ENCODE peak calls at places on chromosomes 2 and 18, in five cellular contexts. Y is HCT116, O is OCI-LY7, Q is fibroblast of lung, E is left ventricle myocardium inferior. M is an unnamed sample. For H3K9me3, the result is how much of the 10 kb centered on the place peaks cover.

GRCh38 chr18:39414009-39414700 is 1848.6 kb upstream of the CELF4 start:
- DNase-seq in O (no peak), E (no peak), Q (peak), Y (peak), M (no peak)

GRCh38 chr2:240447331-240447730 is 11.9 kb downstream of the GPC1 start:
- DNase-seq in O (no peak), E (no peak), Y (no peak), Q (no peak), M (no peak)

GRCh38 chr2:27408601-27409320 is 630 bp downstream of the PPM1G start:
- DNase-seq in Q (no peak), E (peak), Y (no peak), O (peak), M (no peak)

GRCh38 chr2:28296243-28296642 is 96.4 kb upstream of the FOSL2 start:
- DNase-seq in Y (peak), O (no peak), E (no peak), Q (peak), M (no peak)

GRCh38 chr18:79889569-79889968 is 61.9 kb downstream of the SLC66A2 start:
- DNase-seq in Q (no peak), E (no peak), O (no peak), Y (no peak), M (no peak)

GRCh38 chr2:44324971-44325426 is 36.3 kb downstream of the PREPL start:
- DNase-seq in Q (peak), Y (no peak), O (no peak), E (peak), M (no peak)

GRCh38 chr2:130372833-130373807 is 17.3 kb downstream of the PTPN18 start:
- DNase-seq in O (peak), Y (no peak), Q (no peak), E (no peak), M (no peak)

GRCh38 chr18:58447342-58448190 is 181.3 kb downstream of the ALPK2 start:
- DNase-seq in Y (no peak), Q (peak), E (no peak), O (no peak), M (no peak)

GRCh38 chr18:49273201-49273880 is 187.1 kb downstream of the DYM start:
- DNase-seq in E (no peak), Q (no peak), Y (no peak), O (no peak), M (no peak)

GRCh38 chr2:9617749-9618148 is 13.0 kb downstream of the YWHAQ start:
- DNase-seq in Y (no peak), Q (peak), E (no peak), O (no peak), M (no peak)

GRCh38 chr2:231781798-231782726 is 980 bp upstream of the PDE6D start:
- DNase-seq in E (no peak), Q (peak), Y (peak), O (peak), M (no peak)

GRCh38 chr2:128442053-128442751 is 123.5 kb upstream of the HS6ST1 start:
- DNase-seq in O (no peak), Q (peak), Y (no peak), E (peak), M (no peak)

GRCh38 chr2:157264099-157264498 is 6.6 kb downstream of the GALNT5 start:
- DNase-seq in Q (peak), E (no peak), Y (no peak), O (no peak), M (no peak)

GRCh38 chr2:101820519-101820918 is 123.0 kb downstream of the MAP4K4 start:
- DNase-seq in Y (no peak), E (no peak), O (no peak), Q (peak), M (no peak)

GRCh38 chr2:228507231-228507824 is 325.8 kb upstream of the SPHKAP start:
- DNase-seq in Y (no peak), E (no peak), Q (no peak), O (no peak), M (no peak)

GRCh38 chr18:77522031-77522675 is 272.5 kb downstream of the GALR1 start:
- DNase-seq in Q (no peak), Y (no peak), E (no peak), O (no peak), M (no peak)

GRCh38 chr2:231191896-231192872 is 6.2 kb upstream of the ARMC9 start:
- DNase-seq in Q (peak), O (peak), Y (no peak), E (peak), M (no peak)

DNA sequence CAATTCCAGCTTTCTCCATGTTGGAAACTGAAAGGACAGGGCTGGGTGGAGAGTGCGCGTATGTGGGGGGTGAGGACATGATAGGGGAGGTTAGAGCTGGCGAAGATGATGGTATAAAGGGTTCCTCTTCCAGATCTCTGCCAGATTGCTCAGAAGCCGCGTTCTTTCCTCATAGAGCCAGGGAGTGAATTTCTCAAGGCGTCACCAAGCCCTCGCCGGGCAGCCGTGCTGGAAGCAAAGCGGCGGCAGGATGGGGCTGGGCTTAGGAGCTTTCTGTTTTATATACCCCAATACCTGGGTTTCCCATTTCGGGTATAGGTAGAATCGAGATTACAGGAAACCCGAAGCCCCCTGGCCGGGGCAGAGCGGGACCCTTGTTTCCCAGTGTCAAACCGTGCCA is 43.8 kb downstream of the DDX18 start:
- DNase-seq in Y (no peak), Q (no peak), E (no peak), O (no peak), M (no peak)
- H3K4me3 ChIP-seq in Y (no peak), Q (no peak), E (no peak), O (no peak), M (no peak)

DNA sequence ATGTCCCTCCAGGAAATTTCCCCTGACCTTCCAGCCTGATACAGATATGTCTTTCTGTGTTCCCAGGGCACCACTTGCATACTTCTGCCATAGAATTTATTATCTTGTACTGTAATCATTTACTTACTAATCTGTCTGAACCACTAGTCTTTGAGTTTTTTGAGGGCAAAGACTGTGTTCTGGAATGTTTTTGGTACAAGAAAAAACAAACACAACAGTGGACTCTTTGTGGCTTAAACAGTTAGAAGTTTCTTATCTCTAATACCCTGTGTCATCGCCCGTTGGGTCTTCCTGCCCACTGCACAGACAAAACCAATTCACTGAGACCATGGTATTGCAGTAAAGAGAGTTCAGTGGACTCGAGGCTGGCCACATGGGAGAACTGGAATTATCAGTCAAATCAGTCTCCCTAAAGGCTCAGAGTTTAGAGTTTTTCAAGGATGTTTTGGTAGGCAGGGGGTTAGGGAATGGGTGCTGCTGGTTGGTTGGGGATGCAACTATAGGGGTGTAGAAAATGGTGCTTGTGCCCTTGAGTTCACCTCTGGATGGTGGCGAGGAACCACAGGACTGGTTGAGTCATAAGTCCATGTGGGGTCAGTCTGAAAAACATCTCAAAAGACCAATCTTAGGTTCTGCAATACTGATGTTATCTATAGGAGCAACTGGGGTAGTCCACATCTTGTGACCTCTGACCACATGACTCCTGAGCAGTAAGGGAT is 20.3 kb downstream of the RALB start:
- DNase-seq in Y (no peak), E (no peak), Q (no peak), O (no peak), M (no peak)
- H3K9me3 ChIP-seq in Y (under half), E (under half), Q (under half), O (under half), M (under half)

GRCh38 chr18:26544459-26544858 is 3.9 kb downstream of the KCTD1 start:
- DNase-seq in Q (no peak), E (no peak), Y (no peak), O (no peak), M (no peak)

GRCh38 chr18:26545335-26545734 is 3.0 kb downstream of the KCTD1 start:
- DNase-seq in O (no peak), Q (no peak), Y (no peak), E (no peak), M (no peak)

GRCh38 chr18:26546170-26546874 is 2.0 kb downstream of the KCTD1 start:
- DNase-seq in E (no peak), Y (no peak), O (no peak), Q (peak), M (no peak)

GRCh38 chr18:26546875-26547301 is 1.5 kb downstream of the KCTD1 start:
- DNase-seq in Q (no peak), O (no peak), Y (no peak), E (no peak), M (no peak)

DNA sequence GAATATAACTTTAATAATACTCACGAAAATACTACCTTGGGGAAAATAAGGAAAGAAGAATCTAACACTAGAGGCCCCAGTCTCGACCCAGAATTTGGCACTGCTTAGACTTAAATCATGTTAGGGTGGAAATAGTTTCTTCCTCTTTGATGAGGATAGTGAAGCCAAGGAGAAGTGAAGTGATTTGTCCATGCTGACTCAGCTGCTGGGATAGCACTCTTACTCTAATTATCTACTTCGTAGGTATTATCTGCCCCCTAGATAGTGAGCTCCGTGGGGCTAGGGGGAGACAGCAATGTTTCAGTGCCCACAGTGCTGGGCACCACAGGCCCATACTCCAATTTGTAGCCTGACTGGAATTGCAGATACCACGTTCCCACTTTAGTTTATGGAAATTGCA is 2.6 kb downstream of the KCTD1 start:
- DNase-seq in E (no peak), Q (no peak), Y (no peak), O (no peak), M (no peak)
- H3K27ac ChIP-seq in E (no peak), Q (no peak), Y (no peak), O (no peak), M (no peak)

GRCh38 chr2:151729837-151730236 is 4.4 kb downstream of the NEB start:
- DNase-seq in Y (no peak), O (no peak), E (no peak), Q (no peak), M (no peak)

GRCh38 chr2:151728736-151729415 is 5.4 kb downstream of the NEB start:
- DNase-seq in Q (no peak), E (no peak), Y (no peak), O (no peak), M (no peak)

GRCh38 chr2:151727593-151728552 is 6.4 kb downstream of the NEB start:
- DNase-seq in O (no peak), E (no peak), Y (no peak), Q (no peak), M (no peak)

GRCh38 chr2:151729416-151729811 is 4.9 kb downstream of the NEB start:
- DNase-seq in Y (no peak), E (no peak), O (no peak), Q (no peak), M (no peak)

DNA sequence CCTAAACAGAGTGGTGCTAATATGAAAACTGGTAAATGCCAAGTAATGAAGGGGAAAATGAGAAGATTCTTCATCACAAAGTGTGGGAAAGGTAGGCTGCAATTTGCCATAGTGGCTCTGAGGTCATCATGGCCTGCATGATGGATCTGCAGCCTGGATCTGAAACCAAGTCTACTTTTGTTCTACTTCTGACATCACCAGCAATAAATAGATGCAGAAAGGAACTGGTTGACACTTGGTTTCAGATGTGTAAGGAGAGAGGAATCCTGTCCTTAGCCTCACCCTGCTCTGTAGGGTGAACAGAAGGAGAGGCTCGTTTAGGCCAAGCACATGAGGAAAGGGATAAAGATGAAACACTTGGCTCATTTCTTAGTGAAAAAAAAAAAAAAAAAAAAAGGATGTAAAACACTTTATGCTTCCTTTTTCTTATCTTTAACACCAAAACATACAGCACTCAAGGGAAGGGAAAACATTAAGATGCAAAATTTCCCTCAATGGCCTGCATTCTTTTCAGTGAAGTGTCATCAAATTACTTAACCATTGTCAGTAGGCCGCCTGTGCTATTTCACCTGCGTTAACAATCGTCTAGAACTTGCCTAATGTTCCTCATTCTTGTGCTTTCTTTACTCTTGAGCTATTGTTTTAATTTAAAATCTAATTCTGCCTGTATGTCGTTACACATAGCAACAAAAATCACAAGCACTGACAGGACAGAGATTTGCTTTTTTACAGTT is 3.9 kb downstream of the NEB start:
- DNase-seq in E (no peak), Q (peak), Y (no peak), O (no peak), M (no peak)
- H3K4me3 ChIP-seq in E (no peak), Q (no peak), Y (no peak), O (no peak), M (no peak)

GRCh38 chr2:224734949-224735348 is 18.8 kb upstream of the CCDC195 start:
- DNase-seq in E (no peak), Y (no peak), Q (no peak), O (no peak), M (no peak)

GRCh38 chr2:224723606-224724217 is 7.5 kb upstream of the CCDC195 start:
- DNase-seq in O (no peak), Q (no peak), Y (no peak), E (no peak), M (no peak)

DNA sequence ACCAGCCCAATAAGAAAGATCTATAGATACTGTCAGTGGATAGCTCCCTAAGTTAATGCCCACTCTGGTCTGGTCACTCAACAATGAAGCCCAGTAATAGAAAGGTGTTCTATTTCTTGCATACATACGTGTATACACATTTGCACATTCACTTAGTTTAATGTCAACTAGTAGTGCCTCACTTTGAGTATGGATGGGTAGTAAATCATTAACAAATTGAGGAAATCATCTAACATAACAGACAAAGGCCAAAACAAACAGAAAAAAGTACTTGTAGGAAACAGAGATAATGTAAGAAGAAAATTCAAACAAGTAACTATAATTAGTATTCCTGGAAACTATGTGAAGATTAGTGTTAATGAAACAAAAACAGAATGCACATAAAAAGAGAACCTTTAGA is 13.3 kb upstream of the CCDC195 start:
- DNase-seq in O (no peak), Y (no peak), Q (no peak), E (no peak), M (no peak)
- H3K9me3 ChIP-seq in O (under half), Y (under half), Q (under half), E (under half), M (under half)

DNA sequence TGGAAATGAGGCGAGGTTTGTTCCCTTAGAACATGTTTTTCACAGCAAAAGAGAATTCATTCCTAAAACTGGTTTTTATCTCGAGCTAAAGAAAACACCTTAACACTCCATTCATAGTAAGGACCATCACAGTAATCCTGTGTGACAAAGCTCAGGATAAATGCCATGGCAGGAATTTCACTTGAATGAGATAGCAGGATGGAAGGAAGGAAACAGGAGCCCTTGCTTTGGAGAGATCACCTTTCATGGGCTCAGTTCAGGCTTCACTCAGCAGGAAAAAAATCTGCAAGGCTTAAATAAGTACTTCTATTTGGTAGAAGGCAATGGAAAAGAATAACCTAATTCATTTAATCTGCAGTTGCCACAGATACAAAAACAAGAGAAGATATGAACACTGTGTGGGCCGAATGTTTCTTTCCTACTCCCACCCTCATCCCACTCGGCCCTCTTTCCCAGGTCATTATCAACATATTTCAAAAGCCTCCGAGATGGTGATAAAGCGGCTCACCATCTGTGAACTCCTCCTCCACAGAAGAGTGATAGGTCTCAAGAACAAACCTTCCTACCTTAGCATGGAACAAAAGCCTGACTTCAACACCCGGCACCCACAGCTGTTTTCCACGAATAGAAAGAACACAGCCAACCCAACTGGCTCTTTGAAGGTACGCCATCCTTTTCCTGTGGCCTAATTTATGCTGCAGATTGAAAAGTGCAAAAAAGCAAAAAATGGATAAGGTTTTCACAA is 28.9 kb downstream of the BCL2 start:
- DNase-seq in Y (no peak), E (no peak), O (no peak), Q (no peak), M (no peak)
- H3K27ac ChIP-seq in Y (no peak), E (peak), O (no peak), Q (no peak), M (peak)

M was measured in CD8-positive, alpha-beta T cell.